ENCODE peak calls at places on chromosome 10, in six cellular contexts. M, W, I, X, H and J are unnamed samples.

GRCh38 chr10:67004690-67005089 is 78.9 kb downstream of the LRRTM3 start:
- DNase-seq in M (no peak), W (no peak), I (no peak), X (no peak), H (no peak), J (no peak)

GRCh38 chr10:90274721-90275468 is 573.5 kb downstream of the KIF20B start:
- DNase-seq in M (no peak), W (no peak), I (no peak), X (no peak), H (no peak), J (no peak)

GRCh38 chr10:132102717-132103110 is 37.0 kb downstream of the JAKMIP3 start:
- DNase-seq in M (no peak), W (no peak), I (no peak), X (no peak), H (no peak), J (no peak)

GRCh38 chr10:119466076-119466475 is 76.4 kb downstream of the RGS10 start:
- DNase-seq in M (no peak), W (no peak), I (no peak), X (no peak), H (no peak), J (no peak)

GRCh38 chr10:107141539-107142061 is 22.9 kb downstream of the SORCS1 start:
- DNase-seq in M (no peak), W (no peak), I (no peak), X (no peak), H (no peak), J (no peak)

GRCh38 chr10:88819290-88819689 is 16.8 kb downstream of the LIPM start:
- DNase-seq in M (no peak), W (no peak), I (no peak), X (no peak), H (no peak), J (no peak)

GRCh38 chr10:23362879-23363787 is 18.5 kb upstream of the C10orf67 start:
- DNase-seq in M (no peak), W (no peak), I (peak; percentile 79), X (no peak), H (no peak), J (no peak)

GRCh38 chr10:22649390-22649841 is 65.0 kb downstream of the PIP4K2A start:
- DNase-seq in M (no peak), W (no peak), I (peak; percentile 74), X (no peak), H (no peak), J (no peak)

GRCh38 chr10:127587668-127588395 is 38.7 kb downstream of the NPS start:
- DNase-seq in M (peak; percentile 28), W (no peak), I (no peak), X (no peak), H (no peak), J (no peak)